ENCODE peak calls at places on chromosomes 3 and 15, in four cellular contexts. W, B, D and Z are unnamed samples.

GRCh38 chr15:96165775-96166174 is 164.7 kb upstream of the NR2F2 start:
- DNase-seq in D (no peak), W (no peak), B (no peak), Z (no peak)

GRCh38 chr3:39065197-39065596 is 13.4 kb downstream of the WDR48 start:
- DNase-seq in W (peak), B (peak), D (peak), Z (peak)

GRCh38 chr15:71610991-71611720 is 199.2 kb upstream of the NR2E3 start:
- DNase-seq in D (no peak), B (no peak), W (no peak), Z (no peak)

GRCh38 chr3:31235062-31235704 is 297.5 kb upstream of the STT3B start:
- DNase-seq in D (no peak), W (no peak), B (no peak), Z (no peak)

GRCh38 chr3:39429466-39429865 is 22.9 kb downstream of the RPSA start:
- DNase-seq in D (no peak), W (no peak), B (no peak), Z (peak)

GRCh38 chr3:101954361-101954760 is 105.0 kb downstream of the NFKBIZ start:
- DNase-seq in W (no peak), D (no peak), B (no peak), Z (no peak)

GRCh38 chr3:46358466-46358865 is 4.6 kb downstream of the CCR2 start:
- DNase-seq in W (no peak), B (no peak), D (no peak), Z (no peak)

GRCh38 chr15:85639752-85640381 is 154.9 kb downstream of the KLHL25 start:
- DNase-seq in B (no peak), W (no peak), D (no peak), Z (no peak)

GRCh38 chr3:14210843-14211594 is 32.4 kb downstream of the LSM3 start:
- DNase-seq in W (no peak), D (no peak), B (no peak), Z (no peak)

GRCh38 chr3:5731100-5731499 is 543.6 kb downstream of the EDEM1 start:
- DNase-seq in B (no peak), W (peak), D (peak), Z (no peak)

GRCh38 chr3:145899229-145899628 is 261.8 kb downstream of the PLOD2 start:
- DNase-seq in W (no peak), D (no peak), B (no peak), Z (no peak)

GRCh38 chr3:70974752-70975151 is 608.8 kb downstream of the FOXP1 start:
- DNase-seq in W (no peak), D (no peak), B (no peak), Z (no peak)

GRCh38 chr3:112973325-112974177 is 1.4 kb downstream of the CD200R1 start:
- DNase-seq in D (no peak), B (no peak), W (no peak), Z (no peak)

GRCh38 chr3:132254076-132254755 is 63.0 kb upstream of the ACP3 start:
- DNase-seq in W (no peak), D (no peak), B (no peak), Z (no peak)

GRCh38 chr15:37771462-37771861 is 163.0 kb upstream of the TMCO5A start:
- DNase-seq in D (no peak), B (no peak), W (no peak), Z (no peak)

GRCh38 chr15:52567886-52568568 is 803 bp downstream of the ARPP19 start:
- DNase-seq in W (peak), D (peak), B (peak), Z (no peak)

GRCh38 chr3:19148768-19149091 is 420 bp downstream of the KCNH8 start:
- DNase-seq in B (no peak), W (no peak), D (no peak), Z (no peak)

GRCh38 chr3:150635076-150635475 is 32.0 kb downstream of the SELENOT start:
- DNase-seq in W (peak), B (no peak), D (no peak), Z (no peak)

GRCh38 chr3:125006190-125006855 is 49.5 kb downstream of the HEG1 start:
- DNase-seq in B (no peak), D (no peak), W (no peak), Z (no peak)

GRCh38 chr3:125013095-125013494 is 42.7 kb downstream of the HEG1 start:
- DNase-seq in W (no peak), D (no peak), B (no peak), Z (no peak)

GRCh38 chr3:125008766-125009165 is 47.0 kb downstream of the HEG1 start:
- DNase-seq in B (no peak), W (no peak), D (no peak), Z (no peak)

GRCh38 chr3:125011941-125012340 is 43.9 kb downstream of the HEG1 start:
- DNase-seq in D (no peak), W (no peak), B (no peak), Z (no peak)

DNA sequence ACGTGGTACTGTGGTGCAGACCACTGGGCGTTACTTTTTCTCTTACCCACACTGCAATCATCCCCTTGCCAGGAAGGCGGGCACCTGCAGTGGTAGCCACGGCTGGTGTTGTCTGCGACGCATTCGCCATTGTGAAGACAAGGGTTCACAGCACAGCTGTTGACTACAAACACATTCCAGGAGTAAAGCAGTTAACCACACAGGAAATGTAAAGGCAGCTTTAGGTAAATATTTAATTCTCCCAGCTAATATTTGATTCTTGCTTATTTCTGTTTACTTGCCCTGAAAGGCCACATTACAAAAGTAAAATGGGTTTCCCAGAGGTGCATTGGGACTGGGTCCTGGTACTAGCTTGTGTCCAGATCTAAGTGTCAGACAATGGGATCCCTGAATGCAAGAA is 45.4 kb downstream of the HEG1 start:
- DNase-seq in W (no peak), B (peak), D (no peak), Z (no peak)
- TF ChIP-seq SRF in W (no peak), B (no peak), D (no peak), Z (no peak)

GRCh38 chr3:50436063-50436674 is 67.3 kb downstream of the CACNA2D2 start:
- DNase-seq in W (peak), B (peak), D (peak), Z (peak)
- TF ChIP-seq SRF in W (no peak), B (no peak), D (no peak), Z (no peak)

GRCh38 chr3:21979706-21980105 is 228.7 kb upstream of the ZNF385D start:
- DNase-seq in B (peak), W (no peak), D (no peak), Z (no peak)
- TF ChIP-seq SRF in B (no peak), W (no peak), D (no peak), Z (no peak)

GRCh38 chr15:77019476-77020331 is 24.8 kb downstream of the PSTPIP1 start:
- DNase-seq in B (no peak), D (no peak), W (no peak), Z (no peak)
- TF ChIP-seq SRF in B (no peak), D (no peak), W (no peak), Z (no peak)

GRCh38 chr15:74011610-74012009 is 17.1 kb downstream of the PML start:
- DNase-seq in B (no peak), D (no peak), W (no peak), Z (no peak)
- TF ChIP-seq SRF in B (no peak), D (no peak), W (no peak), Z (no peak)

DNA sequence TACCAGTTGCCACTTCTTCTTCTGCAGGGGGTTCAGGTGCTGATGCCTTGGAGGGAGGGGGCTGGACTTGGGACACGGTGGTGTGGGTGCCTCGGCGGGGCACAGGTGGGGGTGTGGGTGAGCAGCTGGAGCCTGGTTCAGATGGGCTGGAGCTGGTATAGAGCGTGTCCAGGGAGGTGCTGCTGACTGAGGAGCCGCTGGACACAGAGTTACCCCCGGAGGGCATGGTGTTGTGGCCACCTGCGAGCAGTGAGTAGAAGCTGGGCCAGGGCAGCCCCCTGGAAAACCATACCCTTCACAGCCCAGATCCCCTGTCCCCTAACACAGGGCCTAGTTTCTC is 4.2 kb downstream of the NCKIPSD start:
- DNase-seq in W (no peak), B (no peak), D (no peak), Z (no peak)
- TF ChIP-seq SRF in W (no peak), B (no peak), D (no peak), Z (no peak)

GRCh38 chr15:25689592-25689991 is 173.5 kb downstream of the ATP10A start:
- DNase-seq in B (no peak), W (no peak), D (no peak), Z (no peak)

GRCh38 chr15:25693321-25694237 is 169.5 kb downstream of the ATP10A start:
- DNase-seq in D (no peak), B (peak), W (peak), Z (no peak)

GRCh38 chr15:25688166-25688565 is 175.0 kb downstream of the ATP10A start:
- DNase-seq in D (no peak), B (no peak), W (no peak), Z (no peak)

GRCh38 chr15:25691544-25692430 is 171.3 kb downstream of the ATP10A start:
- DNase-seq in B (no peak), D (no peak), W (no peak), Z (no peak)

GRCh38 chr15:25690673-25691543 is 172.2 kb downstream of the ATP10A start:
- DNase-seq in W (no peak), D (no peak), B (no peak), Z (no peak)
- TF ChIP-seq SRF in W (no peak), D (no peak), B (no peak), Z (no peak)